ENCODE peak calls at places on chromosomes 11 and 22, in four cellular contexts. P is NCI-H774, Q is hippocampal formation, V is Right ventricle myocardium superior. L is an unnamed sample.
A peak's percentile ranks its signal among the peaks of the same experiment; 100 is the strongest.

GRCh38 chr11:19723572-19724342 is 11.1 kb downstream of the NAV2 start:
- DNase-seq in Q (no peak), V (no peak), P (no peak), L (no peak)

GRCh38 chr11:125952973-125953372 is 7.1 kb downstream of the VSIG10L2 start:
- DNase-seq in Q (no peak), P (no peak), V (peak; percentile 84), L (no peak)

GRCh38 chr11:112961751-112962747 is 829 bp downstream of the NCAM1 start:
- DNase-seq in V (peak; percentile 51), P (peak; percentile 73), Q (peak; percentile 65), L (no peak)

GRCh38 chr22:40177738-40178416 is at the start of gene TNRC6B:
- DNase-seq in Q (peak; percentile 100), P (peak; percentile 75), V (peak; percentile 45), L (peak; percentile 88)

GRCh38 chr11:11998091-11998781 is 10.2 kb downstream of the DKK3 start:
- DNase-seq in Q (no peak), V (no peak), P (no peak), L (no peak)

GRCh38 chr11:19868281-19868821 is 155.7 kb downstream of the NAV2 start:
- DNase-seq in P (peak; percentile 11), V (peak; percentile 44), Q (no peak), L (no peak)

GRCh38 chr11:33674035-33674814 is 26.4 kb downstream of the C11orf91 start:
- DNase-seq in V (no peak), Q (no peak), P (no peak), L (no peak)

GRCh38 chr11:112719736-112720525 is 241.3 kb upstream of the NCAM1 start:
- DNase-seq in P (no peak), V (no peak), Q (no peak), L (no peak)

GRCh38 chr11:110184974-110185597 is 91.9 kb downstream of the ZC3H12C start:
- DNase-seq in P (no peak), Q (peak; percentile 43), V (no peak), L (peak; percentile 49)

GRCh38 chr22:19998232-19998951 is 18.2 kb downstream of the ARVCF start:
- DNase-seq in V (peak; percentile 29), Q (no peak), P (no peak), L (no peak)

GRCh38 chr11:69252494-69252845 is 41.5 kb upstream of the MYEOV start:
- DNase-seq in V (no peak), Q (no peak), P (no peak), L (no peak)

GRCh38 chr22:39244073-39244495 is 698 bp downstream of the PDGFB start:
- DNase-seq in Q (no peak), V (no peak), P (no peak), L (no peak)

GRCh38 chr11:66008468-66009101 is 3.2 kb upstream of the CST6 start:
- DNase-seq in P (no peak), Q (no peak), V (no peak), L (no peak)

GRCh38 chr11:59573216-59573615 is 42.4 kb downstream of the OSBP start:
- DNase-seq in V (no peak), Q (no peak), P (no peak), L (no peak)

GRCh38 chr11:114359342-114359741 is 41.0 kb downstream of the C11orf71 start:
- DNase-seq in V (no peak), Q (no peak), P (no peak), L (no peak)

GRCh38 chr11:36577859-36578258 is 10.1 kb downstream of the RAG1 start:
- DNase-seq in P (no peak), Q (no peak), V (no peak), L (no peak)

GRCh38 chr11:33391188-33391892 is 134.2 kb downstream of the HIPK3 start:
- DNase-seq in V (no peak), Q (no peak), P (no peak), L (no peak)

GRCh38 chr11:90220391-90220790 is 2.5 kb downstream of the CHORDC1 start:
- DNase-seq in Q (no peak), P (no peak), V (no peak), L (no peak)

GRCh38 chr11:110366234-110366633 is 63.5 kb upstream of the FDX1 start:
- DNase-seq in Q (no peak), V (peak; percentile 68), P (peak; percentile 5), L (no peak)

GRCh38 chr11:81470446-81470845 is 1263.2 kb downstream of the FAM181B start:
- DNase-seq in P (no peak), V (no peak), Q (no peak), L (no peak)

GRCh38 chr11:129225190-129225589 is 33.1 kb upstream of the ARHGAP32 start:
- DNase-seq in Q (no peak), P (no peak), V (no peak), L (no peak)

GRCh38 chr11:26276798-26277424 is 55.0 kb upstream of the ANO3 start:
- DNase-seq in V (no peak), Q (peak; percentile 13), P (peak; percentile 37), L (peak; percentile 43)

GRCh38 chr11:39571081-39571480 is 1888.4 kb downstream of the LRRC4C start:
- DNase-seq in P (no peak), Q (no peak), V (no peak), L (no peak)

L was measured in smooth muscle cell of the brain vasculature.